ENCODE peak calls at places on chromosomes 1 and 21, in eight cellular contexts. J, E, W, S, X, V, I and N are unnamed samples.

GRCh38 chr1:112700290-112701226 is 6.4 kb downstream of the RHOC start:
- DNase-seq in J (peak), E (peak), W (peak), S (peak), X (peak), V (peak), I (peak), N (no peak)

GRCh38 chr21:39650306-39650705 is 37.6 kb downstream of the B3GALT5 start:
- DNase-seq in J (no peak), E (no peak), W (no peak), S (no peak), X (no peak), V (no peak), I (no peak), N (no peak)

GRCh38 chr1:205669341-205670142 is 10.8 kb downstream of the SLC45A3 start:
- DNase-seq in J (no peak), E (no peak), W (no peak), S (peak), X (no peak), V (peak), I (no peak), N (no peak)

GRCh38 chr1:23996700-23997229 is 16.6 kb upstream of the SRSF10 start:
- DNase-seq in J (no peak), E (no peak), W (no peak), S (no peak), X (no peak), V (no peak), I (no peak), N (no peak)

GRCh38 chr1:15260418-15261154 is 13.6 kb downstream of the FHAD1 start:
- DNase-seq in J (peak), E (no peak), W (peak), S (peak), X (no peak), V (no peak), I (peak), N (no peak)

GRCh38 chr1:8660455-8660854 is 157.0 kb downstream of the RERE start:
- DNase-seq in J (peak), E (no peak), W (no peak), S (peak), X (no peak), V (peak), I (no peak), N (no peak)

GRCh38 chr1:114178940-114179339 is 25.3 kb upstream of the SYT6 start:
- DNase-seq in J (no peak), E (no peak), W (no peak), S (no peak), X (no peak), V (no peak), I (no peak), N (no peak)

GRCh38 chr1:94327001-94327685 is 89.8 kb upstream of the ARHGAP29 start:
- DNase-seq in J (no peak), E (peak), W (peak), S (peak), X (no peak), V (no peak), I (no peak), N (no peak)

GRCh38 chr1:155989242-155989991 is 11.1 kb upstream of the ARHGEF2 start:
- DNase-seq in J (peak), E (no peak), W (no peak), S (peak), X (no peak), V (peak), I (peak), N (no peak)

GRCh38 chr1:109669246-109669948 is 1.5 kb downstream of the GSTM2 start:
- DNase-seq in J (no peak), E (no peak), W (no peak), S (peak), X (no peak), V (no peak), I (no peak), N (no peak)

GRCh38 chr1:111191496-111191895 is 8.9 kb downstream of the DENND2D start:
- DNase-seq in J (no peak), E (no peak), W (no peak), S (no peak), X (no peak), V (no peak), I (no peak), N (no peak)

GRCh38 chr1:205495237-205495823 is 9.1 kb upstream of the CDK18 start:
- DNase-seq in J (peak), E (no peak), W (no peak), S (no peak), X (no peak), V (no peak), I (no peak), N (peak)

GRCh38 chr21:34574984-34575529 is 39.9 kb downstream of the RCAN1 start:
- DNase-seq in J (no peak), E (no peak), W (no peak), S (no peak), X (no peak), V (no peak), I (no peak), N (no peak)

GRCh38 chr1:229971141-229971540 is 95.9 kb upstream of the GALNT2 start:
- DNase-seq in J (no peak), E (no peak), W (no peak), S (no peak), X (no peak), V (no peak), I (no peak), N (no peak)

GRCh38 chr1:44819257-44819593 is 10.9 kb downstream of the BTBD19 start:
- DNase-seq in J (no peak), E (no peak), W (no peak), S (peak), X (peak), V (no peak), I (no peak), N (no peak)

GRCh38 chr1:103267271-103267670 is 158.9 kb upstream of the COL11A1 start:
- DNase-seq in J (no peak), E (no peak), W (no peak), S (no peak), X (no peak), V (no peak), I (no peak), N (no peak)

GRCh38 chr1:64268653-64269557 is 65.5 kb downstream of the UBE2U start:
- DNase-seq in J (peak), E (no peak), W (peak), S (peak), X (peak), V (peak), I (peak), N (peak)
- H3K4me3 ChIP-seq in J (no peak), E (no peak), W (no peak), S (no peak), X (no peak), V (no peak), I (no peak), N (peak)

GRCh38 chr1:116989851-116990250 is 11.7 kb upstream of the CD101 start:
- DNase-seq in J (no peak), E (no peak), W (no peak), S (no peak), X (no peak), V (no peak), I (no peak), N (no peak)

GRCh38 chr1:116991918-116992317 is 9.6 kb upstream of the CD101 start:
- DNase-seq in J (no peak), E (no peak), W (no peak), S (no peak), X (no peak), V (no peak), I (no peak), N (no peak)

GRCh38 chr1:116988248-116988647 is 13.3 kb upstream of the CD101 start:
- DNase-seq in J (no peak), E (no peak), W (no peak), S (no peak), X (no peak), V (no peak), I (no peak), N (no peak)

GRCh38 chr1:116988908-116989307 is 12.7 kb upstream of the CD101 start:
- DNase-seq in J (no peak), E (no peak), W (no peak), S (no peak), X (no peak), V (no peak), I (no peak), N (no peak)

GRCh38 chr1:116990612-116991151 is 10.9 kb upstream of the CD101 start:
- DNase-seq in J (no peak), E (no peak), W (no peak), S (peak), X (no peak), V (no peak), I (no peak), N (no peak)
- TF ChIP-seq POLR2AphosphoS5 in J (no peak), E (no peak), W (no peak), S (no peak), X (no peak), V (no peak), I (no peak), N (no peak)

GRCh38 chr1:154577346-154578057 is 9.9 kb downstream of the CHRNB2 start:
- DNase-seq in J (no peak), E (no peak), W (no peak), S (no peak), X (no peak), V (no peak), I (no peak), N (no peak)

GRCh38 chr1:154578058-154578418 is 10.5 kb downstream of the CHRNB2 start:
- DNase-seq in J (no peak), E (no peak), W (no peak), S (no peak), X (no peak), V (no peak), I (no peak), N (no peak)

GRCh38 chr1:154575951-154576566 is 8.5 kb downstream of the CHRNB2 start:
- DNase-seq in J (no peak), E (no peak), W (no peak), S (no peak), X (no peak), V (no peak), I (no peak), N (no peak)

GRCh38 chr1:154582885-154583284 is 15.3 kb downstream of the CHRNB2 start:
- DNase-seq in J (no peak), E (no peak), W (no peak), S (no peak), X (no peak), V (no peak), I (no peak), N (no peak)

DNA sequence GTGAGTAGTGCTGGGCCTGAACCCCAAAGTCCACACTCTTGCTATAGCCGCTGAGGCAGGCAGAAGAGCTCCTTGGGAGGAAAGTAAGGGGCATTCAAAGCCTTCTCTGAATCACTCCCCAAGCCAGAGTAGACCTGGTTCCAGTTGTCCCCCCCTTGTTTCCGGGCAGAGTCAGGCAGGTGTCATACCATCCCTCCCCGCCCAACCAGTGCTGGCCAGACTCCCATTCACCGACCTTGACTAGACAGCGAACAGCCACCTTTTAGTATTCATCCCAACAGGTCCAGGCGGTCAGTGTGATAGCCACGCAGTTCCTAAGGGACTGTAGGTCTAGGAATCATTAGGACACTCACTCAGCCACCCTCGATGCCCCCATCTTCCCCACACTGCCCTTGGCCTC is 11.8 kb downstream of the CHRNB2 start:
- DNase-seq in J (no peak), E (no peak), W (no peak), S (no peak), X (no peak), V (no peak), I (no peak), N (no peak)
- H3K9ac ChIP-seq in J (no peak), E (no peak), W (no peak), S (no peak), X (no peak), V (no peak), I (no peak), N (no peak)

GRCh38 chr1:39692152-39693064 is 1.2 kb upstream of the HPCAL4 start:
- DNase-seq in J (no peak), E (no peak), W (no peak), S (no peak), X (no peak), V (peak), I (no peak), N (no peak)
- H3K4me3 ChIP-seq in J (no peak), E (peak), W (no peak), S (no peak), X (no peak), V (no peak), I (no peak), N (no peak)

DNA sequence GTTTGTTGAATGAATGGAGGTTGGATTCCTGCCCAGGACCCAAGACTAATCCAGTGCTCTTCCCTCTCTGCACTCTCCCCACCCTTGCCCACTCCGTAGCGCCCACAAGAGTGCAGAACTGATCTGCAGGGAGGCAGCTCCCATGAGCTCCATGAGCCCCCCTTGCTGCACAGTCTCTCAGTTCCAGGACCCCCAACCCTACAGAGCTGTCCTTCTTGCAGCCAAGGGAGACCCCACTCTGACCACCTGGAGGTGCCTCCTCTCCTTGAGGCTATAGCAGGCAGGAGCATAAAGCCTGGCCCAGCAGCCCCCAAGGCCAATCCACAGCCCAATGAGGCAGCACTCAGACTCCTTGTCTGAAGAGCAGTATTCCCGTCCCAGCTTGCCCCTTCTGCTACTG is 209.2 kb upstream of the ZC3H12A start:
- DNase-seq in J (no peak), E (no peak), W (no peak), S (no peak), X (no peak), V (no peak), I (no peak), N (no peak)
- TF ChIP-seq POLR2AphosphoS5 in J (no peak), E (no peak), W (no peak), S (no peak), X (no peak), V (no peak), I (no peak), N (no peak)

GRCh38 chr1:33686551-33686950 is 177.3 kb upstream of the HMGB4 start:
- DNase-seq in J (no peak), E (no peak), W (no peak), S (no peak), X (no peak), V (no peak), I (no peak), N (no peak)

GRCh38 chr1:33682371-33682770 is 181.5 kb upstream of the HMGB4 start:
- DNase-seq in J (no peak), E (no peak), W (no peak), S (no peak), X (no peak), V (no peak), I (no peak), N (no peak)

GRCh38 chr1:33684346-33685122 is 179.3 kb upstream of the HMGB4 start:
- DNase-seq in J (no peak), E (no peak), W (no peak), S (no peak), X (no peak), V (peak), I (no peak), N (no peak)

GRCh38 chr1:33687000-33687399 is 176.9 kb upstream of the HMGB4 start:
- DNase-seq in J (no peak), E (no peak), W (no peak), S (no peak), X (no peak), V (no peak), I (no peak), N (no peak)

GRCh38 chr1:33683913-33684312 is 180.0 kb upstream of the HMGB4 start:
- DNase-seq in J (no peak), E (no peak), W (no peak), S (no peak), X (no peak), V (peak), I (no peak), N (no peak)
- H3K9ac ChIP-seq in J (no peak), E (no peak), W (no peak), S (no peak), X (no peak), V (no peak), I (no peak), N (no peak)

GRCh38 chr1:234500269-234500668 is 21.3 kb upstream of the TARBP1 start:
- DNase-seq in J (no peak), E (no peak), W (no peak), S (no peak), X (no peak), V (no peak), I (no peak), N (no peak)

GRCh38 chr1:234498448-234499118 is 19.6 kb upstream of the TARBP1 start:
- DNase-seq in J (no peak), E (no peak), W (no peak), S (no peak), X (no peak), V (no peak), I (no peak), N (no peak)

GRCh38 chr1:234499119-234500039 is 20.4 kb upstream of the TARBP1 start:
- DNase-seq in J (peak), E (no peak), W (peak), S (peak), X (no peak), V (peak), I (peak), N (no peak)

GRCh38 chr1:234495231-234495990 is 16.4 kb upstream of the TARBP1 start:
- DNase-seq in J (peak), E (no peak), W (no peak), S (no peak), X (peak), V (no peak), I (no peak), N (no peak)

GRCh38 chr1:234497589-234497988 is 18.6 kb upstream of the TARBP1 start:
- DNase-seq in J (no peak), E (no peak), W (no peak), S (no peak), X (no peak), V (no peak), I (no peak), N (no peak)
- H3K4me3 ChIP-seq in J (no peak), E (no peak), W (no peak), S (no peak), X (no peak), V (no peak), I (no peak), N (no peak)

GRCh38 chr1:7335224-7335879 is 435.7 kb upstream of the VAMP3 start:
- DNase-seq in J (no peak), E (no peak), W (no peak), S (no peak), X (no peak), V (peak), I (no peak), N (no peak)

GRCh38 chr1:7331926-7332535 is 439.1 kb upstream of the VAMP3 start:
- DNase-seq in J (no peak), E (no peak), W (no peak), S (no peak), X (no peak), V (no peak), I (no peak), N (no peak)

GRCh38 chr1:7333094-7333493 is 438.0 kb upstream of the VAMP3 start:
- DNase-seq in J (no peak), E (no peak), W (no peak), S (no peak), X (no peak), V (no peak), I (no peak), N (no peak)

GRCh38 chr1:7333576-7333975 is 437.5 kb upstream of the VAMP3 start:
- DNase-seq in J (no peak), E (no peak), W (no peak), S (no peak), X (no peak), V (no peak), I (no peak), N (no peak)

DNA sequence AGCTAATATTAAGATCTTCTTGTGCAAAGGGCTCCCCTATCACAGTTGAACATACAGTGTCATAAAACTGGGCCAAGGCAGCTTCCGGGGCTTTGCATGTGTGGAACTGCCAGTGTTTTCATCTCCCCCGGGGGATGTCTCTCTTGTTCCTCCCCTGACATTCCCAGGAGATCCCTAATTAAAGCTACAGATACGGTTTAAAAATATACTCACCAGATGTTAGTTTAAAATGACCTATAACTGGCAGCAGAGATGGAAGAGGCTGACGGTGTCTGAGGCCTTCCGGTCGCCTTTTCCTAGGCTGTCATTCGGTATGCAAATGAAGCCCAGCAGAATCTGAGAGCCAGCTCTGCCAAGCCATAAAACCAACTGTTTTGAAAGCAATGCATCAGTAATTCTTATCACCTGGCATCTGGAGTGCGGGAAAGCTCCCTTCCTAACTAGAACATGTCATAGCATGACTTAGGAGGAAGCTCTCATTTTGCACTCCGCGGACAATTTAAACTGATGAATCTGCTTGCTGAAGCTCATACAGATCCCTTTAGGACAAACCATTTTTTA is 436.5 kb upstream of the VAMP3 start:
- DNase-seq in J (no peak), E (no peak), W (no peak), S (no peak), X (no peak), V (peak), I (no peak), N (peak)
- TF ChIP-seq POLR2AphosphoS5 in J (no peak), E (no peak), W (no peak), S (no peak), X (no peak), V (no peak), I (no peak), N (no peak)